ENCODE peak calls at places on chromosomes 11 and 22, in six cellular contexts. S is posterior cingulate gyrus; R is NCI-H1436; A is MCF 10A; Z is epithelial cell of prostate; W is activated CD4-positive, CD25-positive, alpha-beta regulatory T cell. F is an unnamed sample.

GRCh38 chr22:30313527-30314385 is 13.0 kb downstream of the TBC1D10A start:
- DNase-seq in R (no peak), Z (no peak), S (no peak), A (no peak), W (no peak), F (no peak)

GRCh38 chr11:28107331-28107725 is 628 bp downstream of the KIF18A start:
- DNase-seq in S (no peak), W (no peak), R (no peak), Z (no peak), A (no peak), F (no peak)

GRCh38 chr11:69309800-69310280 is 15.9 kb downstream of the MYEOV start:
- DNase-seq in Z (no peak), R (no peak), W (no peak), S (no peak), A (no peak), F (no peak)

GRCh38 chr22:35312198-35313059 is 12.7 kb downstream of the TOM1 start:
- DNase-seq in R (no peak), Z (no peak), A (peak; percentile 70), W (no peak), S (no peak), F (no peak)

GRCh38 chr22:45402466-45402865 is 10.9 kb downstream of the SMC1B start:
- DNase-seq in R (no peak), A (no peak), W (no peak), S (no peak), Z (no peak), F (no peak)

GRCh38 chr11:104918113-104918824 is 20.0 kb upstream of the CASP12 start:
- DNase-seq in W (no peak), R (no peak), A (peak; percentile 62), Z (no peak), S (no peak), F (no peak)

GRCh38 chr11:121870202-121871045 is 245.6 kb downstream of the BLID start:
- DNase-seq in S (no peak), A (peak; percentile 38), W (no peak), Z (no peak), R (no peak), F (no peak)

GRCh38 chr11:47617417-47617809 is 23.2 kb upstream of the C1QTNF4 start:
- DNase-seq in S (no peak), A (peak; percentile 25), Z (no peak), R (no peak), W (no peak), F (no peak)

GRCh38 chr22:39956932-39957664 is 3.1 kb upstream of the TMA7B start:
- DNase-seq in Z (no peak), S (no peak), A (no peak), W (no peak), R (no peak), F (no peak)

GRCh38 chr11:64619811-64620285 is 28.8 kb downstream of the SLC22A12 start:
- DNase-seq in Z (no peak), R (no peak), S (no peak), W (no peak), A (peak; percentile 54), F (peak; percentile 32)

GRCh38 chr11:132658696-132659095 is 873.6 kb downstream of the OPCML start:
- DNase-seq in S (no peak), W (no peak), R (no peak), Z (no peak), A (no peak), F (no peak)

GRCh38 chr11:71502871-71503435 is 24.1 kb upstream of the KRTAP5-7 start:
- DNase-seq in S (no peak), Z (no peak), A (no peak), R (no peak), W (no peak), F (no peak)

GRCh38 chr11:27464155-27464759 is 8.3 kb downstream of the LGR4 start:
- DNase-seq in S (no peak), R (no peak), W (no peak), Z (no peak), A (peak; percentile 85), F (no peak)

GRCh38 chr22:34105461-34106062 is 185.3 kb upstream of the LARGE1 start:
- DNase-seq in Z (no peak), S (peak; percentile 72), W (no peak), R (peak; percentile 13), A (peak; percentile 0), F (peak; percentile 22)

GRCh38 chr11:67440229-67441081 is 2.8 kb downstream of the CORO1B start:
- DNase-seq in S (no peak), A (no peak), Z (no peak), R (no peak), W (no peak), F (no peak)

GRCh38 chr11:130829801-130830562 is 86.3 kb downstream of the SNX19 start:
- DNase-seq in R (no peak), Z (no peak), W (no peak), S (no peak), A (no peak), F (no peak)

GRCh38 chr11:29458252-29458651 is 558.6 kb downstream of the KCNA4 start:
- DNase-seq in R (no peak), S (no peak), A (no peak), Z (no peak), W (no peak), F (no peak)

GRCh38 chr11:47186076-47186936 is at the start of gene PACSIN3:
- DNase-seq in R (peak; percentile 9), A (peak; percentile 53), S (no peak), W (no peak), Z (no peak), F (no peak)

GRCh38 chr22:35842954-35843353 is 125.3 kb downstream of the APOL5 start:
- DNase-seq in Z (no peak), W (no peak), A (peak; percentile 66), S (no peak), R (no peak), F (no peak)

GRCh38 chr11:110173775-110174644 is 80.8 kb downstream of the ZC3H12C start:
- DNase-seq in S (peak; percentile 73), Z (no peak), W (peak; percentile 39), A (peak; percentile 51), R (peak; percentile 51), F (peak; percentile 43)

GRCh38 chr11:70116386-70117077 is 38.4 kb downstream of the ANO1 start:
- DNase-seq in R (no peak), W (no peak), S (no peak), A (no peak), Z (no peak), F (no peak)

GRCh38 chr11:10405858-10406592 is 49.0 kb upstream of the AMPD3 start:
- DNase-seq in A (peak; percentile 89), Z (peak; percentile 45), R (peak; percentile 60), W (no peak), S (peak; percentile 62), F (peak; percentile 66)

GRCh38 chr11:18958221-18958910 is 19.2 kb upstream of the MRGPRX1 start:
- DNase-seq in R (no peak), Z (no peak), W (no peak), S (no peak), A (no peak), F (no peak)

GRCh38 chr11:72726266-72727220 is 25.7 kb downstream of the ARAP1 start:
- DNase-seq in A (no peak), R (no peak), W (no peak), Z (no peak), S (no peak), F (no peak)

GRCh38 chr11:104663190-104664140 is 234.8 kb downstream of the CASP12 start:
- DNase-seq in Z (peak; percentile 27), R (no peak), W (no peak), A (peak; percentile 17), S (no peak), F (no peak)

GRCh38 chr11:134802116-134802515 is 390.1 kb upstream of the B3GAT1 start:
- DNase-seq in A (no peak), S (no peak), R (no peak), W (no peak), Z (no peak), F (no peak)

F was measured in caudate nucleus.